ENCODE peak calls at places on chromosomes 2 and 18, in six cellular contexts. Z, K, T, M, Y and R are unnamed samples.

GRCh38 chr18:80171190-80171872 is 62.3 kb downstream of the ADNP2 start:
- DNase-seq in K (peak; percentile 80), Y (peak; percentile 88), Z (peak; percentile 53), T (peak; percentile 47), M (no peak), R (peak; percentile 68)

GRCh38 chr2:172726172-172726735 is 9.4 kb upstream of the RAPGEF4 start:
- DNase-seq in Z (peak; percentile 54), K (no peak), T (no peak), Y (no peak), M (no peak), R (peak; percentile 20)

GRCh38 chr2:88831792-88832248 is 140.3 kb downstream of the RPIA start:
- DNase-seq in T (peak; percentile 21), Y (peak; percentile 67), M (no peak), K (peak; percentile 74), Z (peak; percentile 9), R (peak; percentile 6)

GRCh38 chr2:107320881-107321280 is 434.9 kb upstream of the ST6GAL2 start:
- DNase-seq in Z (no peak), M (no peak), T (no peak), K (no peak), Y (no peak), R (no peak)

GRCh38 chr18:961644-962355 is 57.1 kb downstream of the ADCYAP1 start:
- DNase-seq in M (no peak), K (peak; percentile 39), T (peak; percentile 33), Y (peak; percentile 69), Z (peak; percentile 52), R (peak; percentile 45)

GRCh38 chr18:58369616-58370015 is 259.3 kb downstream of the ALPK2 start:
- DNase-seq in Z (no peak), M (no peak), Y (no peak), T (no peak), K (no peak), R (no peak)

GRCh38 chr18:159037-159652 is 788 bp downstream of the USP14 start:
- DNase-seq in M (peak; percentile 4), K (peak; percentile 21), Y (no peak), T (no peak), Z (peak; percentile 11), R (peak; percentile 6)

GRCh38 chr2:233803994-233804393 is 25.9 kb downstream of the MROH2A start:
- DNase-seq in Z (no peak), M (no peak), Y (no peak), T (no peak), K (no peak), R (no peak)

GRCh38 chr2:159807183-159808037 is 9.4 kb upstream of the CD302 start:
- DNase-seq in T (no peak), Y (no peak), K (peak; percentile 28), Z (peak; percentile 61), M (peak; percentile 33), R (peak; percentile 45)

GRCh38 chr2:46381263-46381849 is 84.1 kb downstream of the EPAS1 start:
- DNase-seq in T (no peak), Y (no peak), M (no peak), K (no peak), Z (peak; percentile 33), R (no peak)

GRCh38 chr2:58063641-58064040 is 17.0 kb downstream of the VRK2 start:
- DNase-seq in Z (peak; percentile 19), Y (no peak), M (no peak), T (no peak), K (no peak), R (peak; percentile 79)

GRCh38 chr2:142170847-142171246 is 40.0 kb upstream of the LRP1B start:
- DNase-seq in T (no peak), Y (no peak), Z (no peak), M (no peak), K (no peak), R (no peak)

GRCh38 chr2:1900736-1901135 is 156.4 kb upstream of the PXDN start:
- DNase-seq in M (no peak), Y (no peak), T (no peak), Z (no peak), K (no peak), R (no peak)

GRCh38 chr2:222561817-222562424 is 94.0 kb downstream of the FARSB start:
- DNase-seq in Z (peak; percentile 72), Y (no peak), T (no peak), M (peak; percentile 69), K (peak; percentile 73), R (peak; percentile 59)

GRCh38 chr2:25340340-25340886 is 1.3 kb downstream of the DNMT3A start:
- DNase-seq in Y (no peak), M (peak; percentile 80), Z (no peak), T (no peak), K (no peak), R (no peak)

GRCh38 chr18:22345733-22346132 is 72.0 kb downstream of the CTAGE1 start:
- DNase-seq in Z (no peak), K (no peak), Y (no peak), T (no peak), M (no peak), R (peak; percentile 24)

GRCh38 chr2:71530246-71530986 is 77.1 kb downstream of the DYSF start:
- DNase-seq in Y (peak; percentile 46), Z (peak; percentile 44), M (no peak), T (no peak), K (peak; percentile 72), R (peak; percentile 39)

GRCh38 chr2:176182671-176183070 is 5.8 kb upstream of the HOXD1 start:
- DNase-seq in Z (no peak), T (no peak), Y (no peak), M (no peak), K (no peak), R (no peak)

GRCh38 chr2:98901702-98902101 is 34.3 kb downstream of the CRACDL start:
- DNase-seq in M (no peak), Y (peak; percentile 32), K (no peak), T (no peak), Z (no peak), R (no peak)

GRCh38 chr2:239512054-239512453 is 111.2 kb upstream of the HDAC4 start:
- DNase-seq in Z (no peak), Y (no peak), M (no peak), K (no peak), T (no peak), R (no peak)

GRCh38 chr2:106890611-106891010 is 4.6 kb upstream of the ST6GAL2 start:
- DNase-seq in M (no peak), Z (no peak), T (no peak), K (no peak), Y (no peak), R (no peak)

GRCh38 chr2:219560037-219560892 is 11.1 kb downstream of the OBSL1 start:
- DNase-seq in M (no peak), Y (no peak), Z (no peak), T (no peak), K (peak; percentile 74), R (no peak)